ENCODE peak calls at places on chromosomes 6 and 20, in four cellular contexts. Y is tibial artery, X is PC-9, K is heart right ventricle. A is an unnamed sample.

GRCh38 chr6:25002326-25003066 is 66.7 kb upstream of the RIPOR2 start:
- DNase-seq in X (peak), K (no peak), Y (no peak), A (no peak)

GRCh38 chr20:19251958-19252669 is 39.7 kb downstream of the SLC24A3 start:
- DNase-seq in K (no peak), X (no peak), Y (no peak), A (no peak)

GRCh38 chr20:6744805-6745204 is 22.7 kb upstream of the BMP2 start:
- DNase-seq in Y (no peak), X (no peak), K (no peak), A (no peak)

GRCh38 chr20:19807901-19808300 is 49.8 kb downstream of the RIN2 start:
- DNase-seq in K (no peak), X (no peak), Y (no peak), A (no peak)

GRCh38 chr20:8986631-8987030 is 82.3 kb upstream of the PLCB4 start:
- DNase-seq in Y (no peak), K (no peak), X (no peak), A (no peak)

GRCh38 chr20:36487069-36487468 is 54.2 kb upstream of the MYL9 start:
- DNase-seq in K (no peak), Y (no peak), X (no peak), A (no peak)

GRCh38 chr6:52990342-52990741 is 4.7 kb downstream of the GSTA4 start:
- DNase-seq in K (no peak), Y (no peak), X (peak), A (no peak)

GRCh38 chr6:32070814-32071466 is 32.7 kb downstream of the CYP21A2 start:
- DNase-seq in Y (peak), X (no peak), K (peak), A (no peak)

GRCh38 chr6:16276991-16277981 is 38.9 kb downstream of the GMPR start:
- DNase-seq in Y (peak), X (peak), K (peak), A (no peak)

GRCh38 chr6:97645757-97646156 is 362.7 kb upstream of the MMS22L start:
- DNase-seq in K (no peak), Y (no peak), X (no peak), A (no peak)

GRCh38 chr6:158158748-158159147 is 9.3 kb downstream of the SERAC1 start:
- DNase-seq in X (no peak), K (no peak), Y (no peak), A (no peak)

GRCh38 chr6:146965110-146965689 is 239.0 kb upstream of the STXBP5 start:
- DNase-seq in Y (no peak), K (no peak), X (no peak), A (no peak)

GRCh38 chr6:111265842-111266241 is 178.5 kb downstream of the SLC16A10 start:
- DNase-seq in Y (no peak), K (no peak), X (no peak), A (no peak)

GRCh38 chr6:82818727-82819126 is 246.9 kb downstream of the UBE3D start:
- DNase-seq in Y (no peak), X (peak), K (no peak), A (no peak)

GRCh38 chr6:74269601-74269860 is 573.5 kb downstream of the CD109 start:
- DNase-seq in X (no peak), Y (no peak), K (no peak), A (no peak)

GRCh38 chr6:149443411-149444181 is 41.2 kb downstream of the ZC3H12D start:
- DNase-seq in X (no peak), Y (no peak), K (no peak), A (peak)

GRCh38 chr6:10837009-10837691 is 1.2 kb downstream of the MAK start:
- DNase-seq in Y (peak), X (no peak), K (peak), A (no peak)

GRCh38 chr20:8305449-8305978 is 173.4 kb downstream of the PLCB1 start:
- DNase-seq in Y (no peak), X (no peak), K (peak), A (no peak)

GRCh38 chr20:49501917-49502316 is 19.4 kb upstream of the KCNB1 start:
- DNase-seq in K (no peak), X (no peak), Y (no peak), A (no peak)

GRCh38 chr6:137795510-137795909 is 71.5 kb upstream of the TNFAIP3 start:
- DNase-seq in X (no peak), Y (no peak), K (no peak), A (no peak)

GRCh38 chr6:156600678-156601077 is 176.5 kb upstream of the ARID1B start:
- DNase-seq in K (peak), X (no peak), Y (peak), A (no peak)

GRCh38 chr6:20724443-20724842 is 190.2 kb downstream of the CDKAL1 start:
- DNase-seq in K (no peak), Y (no peak), X (no peak), A (no peak)

GRCh38 chr20:2387180-2387577 is 6.5 kb downstream of the TGM6 start:
- DNase-seq in X (no peak), K (no peak), Y (no peak), A (no peak)

GRCh38 chr6:49514571-49515484 is 15.1 kb downstream of the GLYATL3 start:
- DNase-seq in K (no peak), X (no peak), Y (no peak), A (no peak)

GRCh38 chr6:108710560-108710959 is 137.7 kb upstream of the ARMC2 start:
- DNase-seq in Y (no peak), K (no peak), X (peak), A (no peak)

GRCh38 chr6:34243901-34244884 is 4.6 kb downstream of the SMIM29 start:
- DNase-seq in K (peak), Y (peak), X (peak), A (peak)

GRCh38 chr6:42704251-42704936 is 18.0 kb downstream of the PRPH2 start:
- DNase-seq in K (peak), Y (no peak), X (no peak), A (no peak)

GRCh38 chr20:25608774-25609173 is 15.0 kb downstream of the NANP start:
- DNase-seq in X (no peak), Y (no peak), K (no peak), A (no peak)

GRCh38 chr6:36727491-36728021 is 29.9 kb downstream of the RAB44 start:
- DNase-seq in K (peak), Y (no peak), X (peak), A (no peak)

GRCh38 chr6:30679765-30680535 is 6.5 kb downstream of the PPP1R18 start:
- DNase-seq in X (no peak), Y (no peak), K (no peak), A (no peak)

GRCh38 chr6:89260310-89260709 is 43.2 kb upstream of the GABRR1 start:
- DNase-seq in X (no peak), K (no peak), Y (no peak), A (no peak)

GRCh38 chr20:50379049-50379990 is 130.9 kb upstream of the PTPN1 start:
- DNase-seq in Y (peak), K (peak), X (peak), A (no peak)

GRCh38 chr6:161434331-161434730 is 160.5 kb upstream of the AGPAT4 start:
- DNase-seq in K (no peak), Y (no peak), X (no peak), A (no peak)

GRCh38 chr6:104607501-104607900 is 252.2 kb downstream of the HACE1 start:
- DNase-seq in Y (no peak), X (no peak), K (no peak), A (no peak)

GRCh38 chr6:107560657-107561056 is 70.7 kb downstream of the SOBP start:
- DNase-seq in X (no peak), K (peak), Y (no peak), A (no peak)

GRCh38 chr6:3363296-3364025 is 93.4 kb downstream of the SLC22A23 start:
- DNase-seq in K (no peak), Y (no peak), X (peak), A (no peak)

GRCh38 chr6:19723533-19723932 is 113.6 kb upstream of the ID4 start:
- DNase-seq in Y (no peak), K (no peak), X (no peak), A (no peak)

GRCh38 chr6:4220619-4221018 is 85.2 kb upstream of the ECI2 start:
- DNase-seq in K (no peak), Y (no peak), X (no peak), A (no peak)

GRCh38 chr6:163459536-163459935 is 45.0 kb downstream of the QKI start:
- DNase-seq in X (no peak), K (no peak), Y (no peak), A (no peak)

GRCh38 chr6:163459007-163459406 is 44.5 kb downstream of the QKI start:
- DNase-seq in Y (no peak), X (no peak), K (no peak), A (no peak)

GRCh38 chr6:163457637-163458561 is 43.4 kb downstream of the QKI start:
- DNase-seq in X (no peak), K (no peak), Y (peak), A (no peak)

GRCh38 chr6:163455553-163455952 is 41.0 kb downstream of the QKI start:
- DNase-seq in K (no peak), X (no peak), Y (no peak), A (no peak)

DNA sequence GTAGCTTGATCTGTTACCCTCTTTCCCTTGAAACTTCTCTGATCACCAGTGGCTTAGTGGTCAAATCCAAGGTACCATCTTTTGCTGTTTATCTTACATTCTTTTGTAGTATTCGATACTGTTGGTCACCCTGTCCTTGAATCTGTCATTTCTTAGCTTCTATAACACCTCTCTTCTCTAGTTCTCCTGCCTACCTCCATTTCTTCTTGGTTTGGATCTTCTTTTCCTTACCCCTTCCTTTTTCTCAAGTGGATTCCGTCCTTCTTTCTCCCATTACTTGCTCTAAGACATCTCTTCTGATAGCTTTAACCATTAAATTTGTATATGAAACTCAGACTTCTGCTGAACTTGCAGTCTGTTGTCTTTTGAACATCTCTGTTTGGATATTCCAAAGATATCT is 39.9 kb downstream of the QKI start:
- DNase-seq in X (no peak), K (no peak), Y (no peak), A (no peak)
- TF ChIP-seq CTCF in X (no peak), K (no peak), Y (no peak), A (no peak)

GRCh38 chr6:56620229-56620868 is 22.3 kb downstream of the DST start:
- DNase-seq in K (peak), Y (no peak), X (no peak), A (no peak)

GRCh38 chr6:56613247-56613851 is 29.3 kb downstream of the DST start:
- DNase-seq in K (no peak), Y (no peak), X (no peak), A (no peak)

GRCh38 chr6:56618050-56618449 is 24.6 kb downstream of the DST start:
- DNase-seq in Y (no peak), K (no peak), X (no peak), A (no peak)

GRCh38 chr6:56616967-56617366 is 25.7 kb downstream of the DST start:
- DNase-seq in X (no peak), K (no peak), Y (no peak), A (no peak)
- H3K4me3 ChIP-seq in X (no peak), K (no peak), Y (no peak), A (no peak)

GRCh38 chr20:10659651-10660601 is 13.9 kb downstream of the JAG1 start:
- DNase-seq in K (no peak), X (no peak), Y (no peak), A (no peak)

GRCh38 chr20:10661261-10661660 is 12.5 kb downstream of the JAG1 start:
- DNase-seq in K (no peak), X (no peak), Y (no peak), A (no peak)

GRCh38 chr20:10662151-10662550 is 11.6 kb downstream of the JAG1 start:
- DNase-seq in Y (no peak), K (no peak), X (no peak), A (no peak)

GRCh38 chr20:10658876-10659632 is 14.7 kb downstream of the JAG1 start:
- DNase-seq in Y (no peak), X (no peak), K (no peak), A (no peak)

DNA sequence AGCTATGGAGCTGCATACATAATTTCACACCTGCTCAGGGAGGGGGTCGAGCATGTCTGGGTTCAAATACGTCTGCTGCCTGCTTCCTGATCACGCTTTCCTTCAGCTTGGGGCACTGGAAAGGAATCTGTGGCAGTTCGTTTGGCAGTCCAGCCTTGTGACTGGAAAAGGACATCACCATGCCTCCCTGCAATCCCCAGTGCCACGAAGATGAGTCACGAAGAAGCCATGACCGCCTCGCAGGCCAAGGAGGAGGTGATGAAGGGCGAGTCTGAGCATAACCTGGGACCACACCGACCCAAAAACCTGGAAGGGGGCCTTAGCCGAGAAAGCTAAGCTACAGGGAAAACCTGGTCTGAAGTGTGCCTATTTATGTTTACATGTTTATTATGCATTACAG is 13.1 kb downstream of the JAG1 start:
- DNase-seq in K (no peak), Y (peak), X (no peak), A (no peak)
- H3K27ac ChIP-seq in K (no peak), Y (peak), X (no peak), A (no peak)

DNA sequence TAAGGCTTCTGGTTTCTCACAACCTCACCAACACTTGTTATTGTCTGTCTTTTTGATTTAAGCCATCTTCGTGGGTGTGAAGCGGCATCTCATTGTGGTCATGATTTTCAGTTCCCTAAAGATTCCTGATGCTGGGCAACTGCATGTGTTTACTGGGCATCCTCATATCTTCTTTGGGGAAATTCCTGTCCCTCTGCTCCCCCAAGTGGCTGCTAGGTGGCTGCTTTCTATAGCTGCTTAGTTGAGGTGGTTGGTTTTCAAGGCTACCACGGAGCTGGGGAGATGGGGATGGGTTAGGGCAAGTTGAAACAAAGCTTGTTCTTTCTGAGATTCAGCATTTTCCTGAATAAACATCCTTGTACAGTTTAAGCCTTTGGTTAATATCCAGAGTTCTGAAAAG is 403.9 kb upstream of the SULF2 start:
- DNase-seq in Y (no peak), K (no peak), X (peak), A (no peak)
- TF ChIP-seq CTCF in Y (no peak), K (no peak), X (peak), A (no peak)